ENCODE peak calls at places on chromosomes 6 and 20, in eight cellular contexts. Y, G, A, F, P, R, U and X are unnamed samples.

GRCh38 chr20:15098351-15098750 is 760.9 kb upstream of the FLRT3 start:
- DNase-seq in P (no peak), G (no peak), F (no peak), U (no peak), A (no peak), R (no peak), Y (peak), X (no peak)

GRCh38 chr20:14155361-14155760 is 160.0 kb downstream of the MACROD2 start:
- DNase-seq in Y (peak), G (no peak), U (no peak), A (no peak), R (no peak), P (no peak), F (no peak), X (no peak)

GRCh38 chr20:23235173-23236027 is 115.2 kb upstream of the NXT1 start:
- DNase-seq in P (no peak), A (no peak), Y (peak), G (peak), U (no peak), R (peak), F (peak), X (no peak)

GRCh38 chr6:15521516-15521915 is 141.3 kb downstream of the DTNBP1 start:
- DNase-seq in U (no peak), F (no peak), G (no peak), R (no peak), Y (no peak), A (no peak), P (no peak), X (no peak)

GRCh38 chr20:29873946-29874345 is 1383.5 kb upstream of the DEFB115 start:
- DNase-seq in F (no peak), A (no peak), G (peak), U (no peak), P (no peak), Y (peak), R (no peak), X (no peak)

GRCh38 chr6:33858804-33859203 is 55.0 kb upstream of the MLN start:
- DNase-seq in R (no peak), P (no peak), A (no peak), Y (no peak), G (no peak), F (no peak), U (no peak), X (no peak)

GRCh38 chr6:13924949-13925881 is at the start of gene RNF182:
- DNase-seq in Y (no peak), F (peak), A (no peak), R (no peak), G (no peak), U (no peak), P (peak), X (peak)

GRCh38 chr20:11880694-11881093 is 37.0 kb upstream of the BTBD3 start:
- DNase-seq in U (no peak), R (no peak), Y (no peak), A (no peak), F (no peak), G (no peak), P (no peak), X (no peak)

GRCh38 chr6:155498370-155498769 is 42.7 kb upstream of the NOX3 start:
- DNase-seq in Y (no peak), F (no peak), U (no peak), P (no peak), A (no peak), G (no peak), R (no peak), X (no peak)

GRCh38 chr6:4948781-4949450 is 54.9 kb downstream of the RPP40 start:
- DNase-seq in Y (no peak), G (no peak), R (no peak), U (no peak), F (no peak), P (no peak), A (no peak), X (no peak)

GRCh38 chr20:21229163-21229562 is 74.0 kb upstream of the XRN2 start:
- DNase-seq in G (no peak), P (no peak), U (no peak), Y (no peak), R (no peak), F (no peak), A (no peak), X (no peak)

GRCh38 chr6:116369540-116370327 is 1.0 kb upstream of the DSE start:
- DNase-seq in G (no peak), F (no peak), Y (peak), R (no peak), A (no peak), P (no peak), U (no peak), X (no peak)

GRCh38 chr20:35561268-35561667 is 19.4 kb downstream of the ERGIC3 start:
- DNase-seq in G (peak), A (no peak), U (peak), F (peak), P (peak), Y (peak), R (no peak), X (no peak)

GRCh38 chr6:43013020-43013842 is 515 bp downstream of the MEA1 start:
- DNase-seq in Y (no peak), G (peak), P (peak), R (no peak), A (no peak), U (no peak), F (no peak), X (no peak)

GRCh38 chr6:29647927-29648642 is 8.8 kb upstream of the MOG start:
- DNase-seq in P (no peak), Y (peak), G (peak), U (no peak), R (no peak), F (no peak), A (no peak), X (no peak)

GRCh38 chr6:6320901-6321300 is 439 bp upstream of the F13A1 start:
- DNase-seq in P (no peak), F (no peak), A (no peak), Y (no peak), R (no peak), U (no peak), G (no peak), X (no peak)

GRCh38 chr20:61940491-61940890 is 125.2 kb downstream of the TAF4 start:
- DNase-seq in R (no peak), U (no peak), G (no peak), F (no peak), A (no peak), Y (no peak), P (no peak), X (no peak)

GRCh38 chr6:83890520-83890919 is 31.0 kb downstream of the CYB5R4 start:
- DNase-seq in A (no peak), U (no peak), R (no peak), Y (no peak), P (no peak), G (no peak), F (no peak), X (no peak)

GRCh38 chr6:136593748-136594490 is 43.7 kb upstream of the MAP7 start:
- DNase-seq in R (no peak), A (peak), P (peak), U (peak), F (no peak), G (peak), Y (peak), X (no peak)